ENCODE peak calls at places on chromosomes 2 and 18, in eight cellular contexts. One of them, this sample, is unnamed.

GRCh38 chr18:32081881-32082280 is 9.8 kb upstream of the RNF138 start:
- DNase-seq in CD8-positive, alpha-beta memory T cell: no peak
- DNase-seq in endothelial cell: no peak
- DNase-seq in adrenal gland: no peak
- DNase-seq in NCI-H2081: no peak
- DNase-seq in activated T-cell treated with anti-CD3 and anti-CD28 coated beads for 48 hours: no peak
- DNase-seq in prostate gland: no peak
- DNase-seq in T-helper 2 cell: no peak
- DNase-seq in this sample: no peak

GRCh38 chr2:37827911-37828411 is 97.1 kb upstream of the RMDN2 start:
- DNase-seq in CD8-positive, alpha-beta memory T cell: no peak
- DNase-seq in endothelial cell: no peak
- DNase-seq in adrenal gland: no peak
- DNase-seq in NCI-H2081: no peak
- DNase-seq in activated T-cell treated with anti-CD3 and anti-CD28 coated beads for 48 hours: no peak
- DNase-seq in prostate gland: no peak
- DNase-seq in T-helper 2 cell: no peak
- DNase-seq in this sample: no peak

GRCh38 chr2:71640459-71640858 is 187.1 kb downstream of the DYSF start:
- DNase-seq in CD8-positive, alpha-beta memory T cell: no peak
- DNase-seq in endothelial cell: no peak
- DNase-seq in adrenal gland: no peak
- DNase-seq in NCI-H2081: no peak
- DNase-seq in activated T-cell treated with anti-CD3 and anti-CD28 coated beads for 48 hours: no peak
- DNase-seq in prostate gland: no peak
- DNase-seq in T-helper 2 cell: no peak
- DNase-seq in this sample: no peak

GRCh38 chr18:70195852-70196434 is 9.5 kb downstream of the RTTN start:
- DNase-seq in CD8-positive, alpha-beta memory T cell: no peak
- DNase-seq in endothelial cell: peak; percentile 18
- DNase-seq in adrenal gland: peak; percentile 18
- DNase-seq in NCI-H2081: peak; percentile 27
- DNase-seq in activated T-cell treated with anti-CD3 and anti-CD28 coated beads for 48 hours: no peak
- DNase-seq in prostate gland: peak; percentile 10
- DNase-seq in T-helper 2 cell: no peak
- DNase-seq in this sample: peak; percentile 18

GRCh38 chr2:201696151-201696659 is 2.2 kb downstream of the MPP4 start:
- DNase-seq in CD8-positive, alpha-beta memory T cell: no peak
- DNase-seq in endothelial cell: no peak
- DNase-seq in adrenal gland: peak; percentile 75
- DNase-seq in NCI-H2081: no peak
- DNase-seq in activated T-cell treated with anti-CD3 and anti-CD28 coated beads for 48 hours: no peak
- DNase-seq in prostate gland: no peak
- DNase-seq in T-helper 2 cell: no peak
- DNase-seq in this sample: no peak

GRCh38 chr18:8176554-8176953 is 432.7 kb upstream of the RAB12 start:
- DNase-seq in CD8-positive, alpha-beta memory T cell: no peak
- DNase-seq in endothelial cell: no peak
- DNase-seq in adrenal gland: peak; percentile 37
- DNase-seq in NCI-H2081: no peak
- DNase-seq in activated T-cell treated with anti-CD3 and anti-CD28 coated beads for 48 hours: no peak
- DNase-seq in prostate gland: no peak
- DNase-seq in T-helper 2 cell: no peak
- DNase-seq in this sample: peak; percentile 45

GRCh38 chr2:151733781-151734672 is at the start of gene NEB:
- DNase-seq in CD8-positive, alpha-beta memory T cell: no peak
- DNase-seq in endothelial cell: no peak
- DNase-seq in adrenal gland: no peak
- DNase-seq in NCI-H2081: no peak
- DNase-seq in activated T-cell treated with anti-CD3 and anti-CD28 coated beads for 48 hours: no peak
- DNase-seq in prostate gland: no peak
- DNase-seq in T-helper 2 cell: no peak
- DNase-seq in this sample: no peak

GRCh38 chr2:190344275-190344827 is 962 bp downstream of the INPP1 start:
- DNase-seq in CD8-positive, alpha-beta memory T cell: no peak
- DNase-seq in endothelial cell: no peak
- DNase-seq in adrenal gland: peak; percentile 50
- DNase-seq in NCI-H2081: peak; percentile 17
- DNase-seq in activated T-cell treated with anti-CD3 and anti-CD28 coated beads for 48 hours: no peak
- DNase-seq in prostate gland: peak; percentile 60
- DNase-seq in T-helper 2 cell: no peak
- DNase-seq in this sample: no peak

GRCh38 chr2:98912221-98912851 is 23.7 kb downstream of the CRACDL start:
- DNase-seq in CD8-positive, alpha-beta memory T cell: no peak
- DNase-seq in endothelial cell: no peak
- DNase-seq in adrenal gland: peak; percentile 86
- DNase-seq in NCI-H2081: peak; percentile 69
- DNase-seq in activated T-cell treated with anti-CD3 and anti-CD28 coated beads for 48 hours: no peak
- DNase-seq in prostate gland: no peak
- DNase-seq in T-helper 2 cell: no peak
- DNase-seq in this sample: no peak